ENCODE peak calls at places on chromosomes 16 and 17, in four cellular contexts. One of them, this sample, is unnamed.

GRCh38 chr17:78448356-78448993 is 70.0 kb downstream of the PGS1 start:
- DNase-seq in ureter: no peak
- DNase-seq in NCI-H1092 treated with DMSO at 0.1 percent for 48 hours: no peak
- DNase-seq in T-helper 9 cell: no peak
- DNase-seq in this sample: no peak

GRCh38 chr16:58236831-58237230 is 38.9 kb upstream of the CSNK2A2 start:
- DNase-seq in ureter: no peak
- DNase-seq in NCI-H1092 treated with DMSO at 0.1 percent for 48 hours: no peak
- DNase-seq in T-helper 9 cell: no peak
- DNase-seq in this sample: no peak

GRCh38 chr17:59534583-59534982 is 30.8 kb upstream of the DHX40 start:
- DNase-seq in ureter: no peak
- DNase-seq in NCI-H1092 treated with DMSO at 0.1 percent for 48 hours: no peak
- DNase-seq in T-helper 9 cell: no peak
- DNase-seq in this sample: no peak

GRCh38 chr17:49723423-49723822 is 15.7 kb upstream of the SLC35B1 start:
- DNase-seq in ureter: no peak
- DNase-seq in NCI-H1092 treated with DMSO at 0.1 percent for 48 hours: no peak
- DNase-seq in T-helper 9 cell: no peak
- DNase-seq in this sample: no peak

GRCh38 chr17:51499906-51500305 is 239.6 kb downstream of the UTP18 start:
- DNase-seq in ureter: no peak
- DNase-seq in NCI-H1092 treated with DMSO at 0.1 percent for 48 hours: no peak
- DNase-seq in T-helper 9 cell: no peak
- DNase-seq in this sample: no peak

GRCh38 chr17:79188048-79188447 is 113.4 kb downstream of the ENGASE start:
- DNase-seq in ureter: no peak
- DNase-seq in NCI-H1092 treated with DMSO at 0.1 percent for 48 hours: peak; percentile 8
- DNase-seq in T-helper 9 cell: no peak
- DNase-seq in this sample: no peak

GRCh38 chr17:8994319-8994718 is 27.0 kb upstream of the NTN1 start:
- DNase-seq in ureter: peak; percentile 79
- DNase-seq in NCI-H1092 treated with DMSO at 0.1 percent for 48 hours: peak; percentile 2
- DNase-seq in T-helper 9 cell: peak; percentile 23
- DNase-seq in this sample: peak; percentile 28

GRCh38 chr16:49399594-49400364 is 26.2 kb downstream of the C16orf78 start:
- DNase-seq in ureter: no peak
- DNase-seq in NCI-H1092 treated with DMSO at 0.1 percent for 48 hours: no peak
- DNase-seq in T-helper 9 cell: no peak
- DNase-seq in this sample: no peak

GRCh38 chr17:82663381-82664275 is 15.4 kb upstream of the WDR45B start:
- DNase-seq in ureter: no peak
- DNase-seq in NCI-H1092 treated with DMSO at 0.1 percent for 48 hours: no peak
- DNase-seq in T-helper 9 cell: no peak
- DNase-seq in this sample: no peak

GRCh38 chr17:45160505-45161287 is 979 bp upstream of the HEXIM2 start:
- DNase-seq in ureter: peak; percentile 73
- DNase-seq in NCI-H1092 treated with DMSO at 0.1 percent for 48 hours: peak; percentile 72
- DNase-seq in T-helper 9 cell: peak; percentile 42
- DNase-seq in this sample: peak; percentile 48

GRCh38 chr16:85309656-85310587 is 197.7 kb upstream of the CIBAR2 start:
- DNase-seq in ureter: no peak
- DNase-seq in NCI-H1092 treated with DMSO at 0.1 percent for 48 hours: peak; percentile 64
- DNase-seq in T-helper 9 cell: no peak
- DNase-seq in this sample: no peak

GRCh38 chr16:79687249-79687768 is 86.8 kb upstream of the MAF start:
- DNase-seq in ureter: no peak
- DNase-seq in NCI-H1092 treated with DMSO at 0.1 percent for 48 hours: no peak
- DNase-seq in T-helper 9 cell: no peak
- DNase-seq in this sample: no peak

GRCh38 chr17:78226752-78227454 is 4.5 kb upstream of the TMEM235 start:
- DNase-seq in ureter: no peak
- DNase-seq in NCI-H1092 treated with DMSO at 0.1 percent for 48 hours: no peak
- DNase-seq in T-helper 9 cell: no peak
- DNase-seq in this sample: no peak

GRCh38 chr16:6892961-6893360 is 439.7 kb upstream of the RBFOX1 start:
- DNase-seq in ureter: no peak
- DNase-seq in NCI-H1092 treated with DMSO at 0.1 percent for 48 hours: no peak
- DNase-seq in T-helper 9 cell: no peak
- DNase-seq in this sample: no peak

GRCh38 chr16:56513972-56514371 is 5.9 kb downstream of the BBS2 start:
- DNase-seq in ureter: peak; percentile 52
- DNase-seq in NCI-H1092 treated with DMSO at 0.1 percent for 48 hours: peak; percentile 35
- DNase-seq in T-helper 9 cell: peak; percentile 11
- DNase-seq in this sample: peak; percentile 70

GRCh38 chr17:80892900-80893603 is 98.6 kb upstream of the CHMP6 start:
- DNase-seq in ureter: no peak
- DNase-seq in NCI-H1092 treated with DMSO at 0.1 percent for 48 hours: no peak
- DNase-seq in T-helper 9 cell: peak; percentile 40
- DNase-seq in this sample: peak; percentile 70

GRCh38 chr17:29778936-29779811 is 150.9 kb downstream of the SSH2 start:
- DNase-seq in ureter: peak; percentile 81
- DNase-seq in NCI-H1092 treated with DMSO at 0.1 percent for 48 hours: peak; percentile 27
- DNase-seq in T-helper 9 cell: peak; percentile 70
- DNase-seq in this sample: peak; percentile 61

This sample was measured in brain microvascular endothelial cell.